ENCODE peak calls at places on chromosomes 1 and 21, in five cellular contexts. E is endodermal cell; V is CD8-positive, alpha-beta memory T cell; I is right cardiac atrium; O is naive thymus-derived CD4-positive, alpha-beta T cell. S is an unnamed sample.

GRCh38 chr1:69707103-69707502 is 139.4 kb downstream of the LRRC7 start:
- DNase-seq in E (no peak), V (no peak), I (no peak), O (no peak), S (no peak)

GRCh38 chr1:109261578-109261977 is 12.2 kb downstream of the CELSR2 start:
- DNase-seq in E (no peak), V (no peak), I (no peak), O (no peak), S (no peak)

GRCh38 chr1:67966666-67967009 is 83.8 kb downstream of the DIRAS3 start:
- DNase-seq in E (no peak), V (no peak), I (no peak), O (no peak), S (no peak)

GRCh38 chr1:209065350-209065749 is 518.2 kb upstream of the CAMK1G start:
- DNase-seq in E (no peak), V (no peak), I (no peak), O (no peak), S (no peak)

GRCh38 chr1:150765229-150765976 is at the start of gene CTSS:
- DNase-seq in E (no peak), V (peak), I (no peak), O (no peak), S (no peak)

GRCh38 chr1:89884718-89885596 is 64.1 kb downstream of the LRRC8D start:
- DNase-seq in E (no peak), V (no peak), I (no peak), O (no peak), S (no peak)

GRCh38 chr1:180192172-180192571 is 37.5 kb downstream of the QSOX1 start:
- DNase-seq in E (no peak), V (no peak), I (no peak), O (no peak), S (no peak)

GRCh38 chr1:161838362-161838761 is 72.2 kb downstream of the ATF6 start:
- DNase-seq in E (no peak), V (no peak), I (peak), O (no peak), S (no peak)

GRCh38 chr1:17135530-17135929 is 16.3 kb upstream of the PADI2 start:
- DNase-seq in E (no peak), V (no peak), I (no peak), O (no peak), S (no peak)

GRCh38 chr1:93448983-93449805 is 1.3 kb downstream of the FNBP1L start:
- DNase-seq in E (peak), V (peak), I (peak), O (no peak), S (peak)

DNA sequence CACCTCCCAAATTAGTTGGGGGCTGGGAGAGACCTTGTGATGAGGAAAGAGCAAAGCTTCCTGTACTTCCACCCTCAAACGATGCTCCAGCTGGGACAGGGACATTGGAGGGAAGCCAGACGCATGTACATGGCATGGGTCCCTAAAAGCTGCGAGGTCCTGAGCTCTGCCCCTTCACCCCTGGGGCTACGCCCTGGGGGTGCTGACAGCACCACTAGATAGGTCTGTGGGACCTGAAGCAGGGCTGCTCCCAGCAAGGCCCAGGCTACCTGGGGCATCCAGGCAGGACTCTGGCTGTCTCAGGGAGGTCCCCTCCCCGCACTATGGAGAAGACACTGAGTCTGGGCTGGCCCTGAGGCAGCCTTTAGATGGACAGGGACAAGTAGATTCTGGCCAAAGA is 83.4 kb downstream of the DMRTB1 start:
- DNase-seq in E (no peak), V (no peak), I (peak), O (no peak), S (no peak)
- H3K4me3 ChIP-seq in E (no peak), V (no peak), I (no peak), O (no peak), S (no peak)

DNA sequence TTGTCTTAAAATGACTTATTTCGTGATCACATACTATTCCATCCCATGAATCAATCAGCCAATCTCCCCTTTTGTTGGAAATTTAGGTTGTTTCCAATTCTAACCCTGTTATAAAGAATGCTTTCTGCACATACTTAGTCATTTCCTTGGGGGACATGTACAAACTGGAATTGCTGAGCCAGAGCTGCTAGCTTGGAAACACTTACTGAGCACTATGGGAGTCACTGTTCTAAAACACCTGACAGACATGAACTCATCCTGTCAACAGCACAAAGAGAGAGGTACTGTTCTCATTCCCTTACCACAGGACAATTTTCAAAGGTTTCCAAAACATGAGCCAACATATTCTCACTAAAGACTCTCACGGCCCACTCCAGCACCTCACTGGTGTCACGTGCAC is 32.1 kb downstream of the AK2 start:
- DNase-seq in E (no peak), V (no peak), I (no peak), O (no peak), S (no peak)
- H3K4me3 ChIP-seq in E (no peak), V (no peak), I (no peak), O (no peak), S (no peak)

DNA sequence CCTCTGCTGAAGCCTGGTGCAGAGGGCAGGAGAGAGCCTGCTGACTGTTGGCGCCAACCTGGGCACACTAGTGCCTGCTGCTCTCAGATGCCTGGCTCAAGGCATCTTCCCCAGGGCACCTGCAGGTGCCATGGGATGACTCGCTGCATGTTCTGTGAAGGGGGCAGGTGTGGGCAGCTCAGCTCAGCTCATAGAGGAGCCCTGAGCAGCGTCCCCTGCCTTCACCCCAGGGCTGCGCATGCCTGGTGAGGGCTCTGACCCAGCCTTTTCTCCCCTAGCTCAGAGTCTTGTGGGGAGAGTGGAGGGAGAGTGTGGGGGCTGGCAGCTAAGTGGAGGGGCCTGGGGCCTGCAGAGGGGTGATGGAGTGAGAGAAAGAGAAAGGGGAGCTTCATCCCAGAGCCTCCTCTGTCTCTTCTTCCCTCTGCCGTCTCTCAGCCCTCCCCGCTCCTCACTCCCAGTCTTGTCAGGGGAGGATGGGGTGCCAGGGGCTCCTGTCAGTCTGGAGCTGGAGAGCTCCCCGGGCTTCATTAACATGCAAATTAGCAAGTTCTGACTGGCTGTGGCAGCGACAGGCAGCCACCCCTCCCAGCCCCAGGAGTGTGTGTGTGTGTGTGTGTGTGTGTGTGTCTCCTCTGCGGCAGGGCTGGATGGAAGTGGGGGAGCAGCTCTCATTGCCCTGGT is 33.8 kb downstream of the FOXO6 start:
- DNase-seq in E (peak), V (no peak), I (peak), O (no peak), S (no peak)
- H3K4me3 ChIP-seq in E (no peak), V (no peak), I (no peak), O (no peak), S (no peak)

GRCh38 chr21:36976882-36977651 is 10.6 kb upstream of the HLCS start:
- DNase-seq in E (peak), V (peak), I (no peak), O (peak), S (no peak)

GRCh38 chr21:36981977-36982700 is 15.7 kb upstream of the HLCS start:
- DNase-seq in E (no peak), V (no peak), I (no peak), O (no peak), S (no peak)

GRCh38 chr21:36980280-36981048 is 14.0 kb upstream of the HLCS start:
- DNase-seq in E (peak), V (no peak), I (peak), O (no peak), S (no peak)

GRCh38 chr21:36976228-36976627 is 9.8 kb upstream of the HLCS start:
- DNase-seq in E (no peak), V (no peak), I (no peak), O (no peak), S (no peak)

GRCh38 chr21:36981049-36981391 is 14.6 kb upstream of the HLCS start:
- DNase-seq in E (no peak), V (no peak), I (no peak), O (no peak), S (no peak)
- H3K4me3 ChIP-seq in E (peak), V (peak), I (no peak), O (peak), S (peak)

GRCh38 chr1:27356277-27356627 is 10.5 kb downstream of the MAP3K6 start:
- DNase-seq in E (no peak), V (no peak), I (no peak), O (no peak), S (no peak)
- H3K4me3 ChIP-seq in E (no peak), V (no peak), I (no peak), O (peak), S (no peak)

GRCh38 chr1:248823517-248824001 is 2.2 kb downstream of the SH3BP5L start:
- DNase-seq in E (no peak), V (no peak), I (no peak), O (no peak), S (no peak)
- H3K4me3 ChIP-seq in E (peak), V (peak), I (no peak), O (peak), S (peak)

GRCh38 chr1:230495891-230496385 is 69.8 kb upstream of the PGBD5 start:
- DNase-seq in E (no peak), V (no peak), I (peak), O (no peak), S (no peak)
- H3K4me3 ChIP-seq in E (no peak), V (no peak), I (peak), O (no peak), S (no peak)

GRCh38 chr1:13893456-13893855 is 193.5 kb downstream of the PRDM2 start:
- DNase-seq in E (peak), V (no peak), I (no peak), O (no peak), S (no peak)

GRCh38 chr1:13892141-13892670 is 192.2 kb downstream of the PRDM2 start:
- DNase-seq in E (peak), V (no peak), I (no peak), O (no peak), S (no peak)

GRCh38 chr1:13889495-13889894 is 189.5 kb downstream of the PRDM2 start:
- DNase-seq in E (no peak), V (no peak), I (no peak), O (no peak), S (no peak)

GRCh38 chr1:13890766-13891165 is 190.8 kb downstream of the PRDM2 start:
- DNase-seq in E (no peak), V (no peak), I (no peak), O (no peak), S (no peak)

DNA sequence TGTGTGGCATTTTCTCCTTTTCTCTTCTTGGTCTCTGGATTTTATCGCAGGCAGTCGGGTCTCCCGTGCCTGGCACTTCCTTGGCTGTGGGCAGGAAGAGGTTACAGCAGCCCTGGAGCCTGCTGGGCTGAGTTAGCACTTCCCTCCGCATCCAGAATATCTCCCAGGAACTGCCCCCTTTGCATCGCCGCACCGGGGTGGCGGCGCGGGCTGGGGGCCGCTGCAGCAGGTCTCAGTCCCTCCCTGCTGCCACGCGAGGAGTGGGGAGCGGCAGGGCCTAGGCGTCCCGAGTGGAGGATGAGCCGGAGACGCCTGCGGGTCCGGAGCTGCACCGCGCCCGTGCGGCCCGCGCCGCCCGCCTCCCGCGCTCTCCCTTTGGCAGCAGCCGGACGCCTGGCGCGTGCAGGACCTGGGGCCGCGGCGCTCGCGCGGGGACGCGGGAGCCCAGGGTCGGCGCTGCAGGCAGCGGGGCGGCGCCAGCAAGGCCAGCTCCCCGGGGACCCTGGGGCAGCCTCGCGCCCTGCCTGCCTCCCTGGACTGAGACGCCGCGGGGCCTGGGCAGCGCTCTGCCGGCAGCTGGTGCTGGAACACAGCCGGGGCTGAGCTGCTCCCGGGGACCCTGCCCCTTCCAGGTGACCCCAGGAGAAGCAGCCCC is 192.8 kb downstream of the PRDM2 start:
- DNase-seq in E (peak), V (no peak), I (peak), O (no peak), S (peak)
- H3K4me3 ChIP-seq in E (peak), V (no peak), I (peak), O (no peak), S (peak)

S was measured in Peyer's patch.